ENCODE peak calls at places on chromosomes 6 and 20, in seven cellular contexts. V is left lung, C is cardiac fibroblast, L is H7, A is pancreas, J is tibial nerve, S is skeletal muscle cell. Q is an unnamed sample.

GRCh38 chr20:9334866-9335265 is 179.5 kb upstream of the LAMP5 start:
- DNase-seq in V (no peak), C (no peak), L (no peak), A (no peak), J (no peak), S (no peak), Q (no peak)

GRCh38 chr20:5689451-5689850 is 60.8 kb upstream of the SHLD1 start:
- DNase-seq in V (no peak), C (no peak), L (no peak), A (no peak), J (no peak), S (no peak), Q (no peak)

GRCh38 chr6:17593246-17593645 is 6.9 kb upstream of the FAM8A1 start:
- DNase-seq in V (no peak), C (no peak), L (no peak), A (no peak), J (no peak), S (no peak), Q (no peak)

GRCh38 chr6:33547499-33547898 is 32.6 kb downstream of the BAK1 start:
- DNase-seq in V (no peak), C (no peak), L (no peak), A (no peak), J (no peak), S (no peak), Q (no peak)

GRCh38 chr6:25036461-25036860 is 100.7 kb upstream of the RIPOR2 start:
- DNase-seq in V (no peak), C (no peak), L (no peak), A (no peak), J (no peak), S (no peak), Q (no peak)

GRCh38 chr6:140182819-140183218 is 808.4 kb upstream of the CITED2 start:
- DNase-seq in V (no peak), C (no peak), L (no peak), A (no peak), J (no peak), S (no peak), Q (no peak)

GRCh38 chr20:31718952-31719643 is 3.6 kb downstream of the BCL2L1 start:
- DNase-seq in V (no peak), C (no peak), L (no peak), A (no peak), J (no peak), S (no peak), Q (no peak)

GRCh38 chr6:35275417-35275816 is 15.9 kb downstream of the ZNF76 start:
- DNase-seq in V (no peak), C (no peak), L (no peak), A (no peak), J (no peak), S (no peak), Q (no peak)

GRCh38 chr20:35523298-35523888 is 6.1 kb downstream of the C20orf173 start:
- DNase-seq in V (no peak), C (peak; percentile 22), L (peak; percentile 70), A (no peak), J (no peak), S (no peak), Q (no peak)

GRCh38 chr20:63103402-63104311 is 96.9 kb upstream of the BHLHE23 start:
- DNase-seq in V (peak; percentile 36), C (no peak), L (no peak), A (no peak), J (no peak), S (no peak), Q (no peak)

GRCh38 chr20:54267510-54268003 is 59.7 kb downstream of the PFDN4 start:
- DNase-seq in V (no peak), C (peak; percentile 20), L (no peak), A (peak; percentile 32), J (no peak), S (no peak), Q (no peak)

DNA sequence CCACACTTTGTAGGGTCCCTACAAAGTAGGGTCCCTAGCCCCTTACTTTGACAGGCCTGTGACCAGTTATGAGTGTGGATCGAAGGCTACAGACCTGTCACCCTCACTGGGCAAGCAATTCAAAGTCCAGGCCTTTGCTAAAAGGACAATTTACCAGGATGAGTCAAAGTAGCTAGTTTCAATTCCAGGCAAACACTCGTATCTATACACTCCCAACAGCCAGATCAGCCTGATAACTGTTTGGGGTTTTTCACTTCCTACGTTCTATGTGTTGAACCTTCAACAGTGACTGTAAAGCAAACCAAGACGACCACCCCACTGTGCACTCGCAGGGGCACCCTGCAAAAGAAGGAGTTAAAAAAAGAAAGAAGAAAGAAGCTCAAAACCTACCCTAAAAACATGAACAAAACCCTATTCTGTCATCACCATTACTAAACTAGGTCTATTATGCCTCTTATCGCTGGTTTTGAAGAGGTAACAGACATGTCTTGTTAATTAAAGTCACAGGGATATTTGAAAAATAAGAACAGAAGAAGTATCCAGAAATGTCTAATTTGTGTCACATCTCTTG is 3.2 kb downstream of the GFOD1 start:
- DNase-seq in V (no peak), C (no peak), L (no peak), A (no peak), J (no peak), S (no peak), Q (no peak)
- H3K4me3 ChIP-seq in V (peak overlapping the region; percentile 90), C (peak overlapping the region; percentile 93), L (no peak overlapping the region), A (no peak overlapping the region), J (no peak overlapping the region), S (no peak overlapping the region), Q (peak overlapping the region; percentile 97)

GRCh38 chr20:22402990-22403859 is 181.1 kb downstream of the FOXA2 start:
- DNase-seq in V (no peak), C (peak; percentile 25), L (peak; percentile 16), A (peak; percentile 26), J (no peak), S (no peak), Q (no peak)

GRCh38 chr20:22407237-22408193 is 176.9 kb downstream of the FOXA2 start:
- DNase-seq in V (no peak), C (no peak), L (no peak), A (no peak), J (no peak), S (no peak), Q (no peak)

GRCh38 chr20:22404609-22405170 is 179.7 kb downstream of the FOXA2 start:
- DNase-seq in V (no peak), C (peak; percentile 39), L (no peak), A (no peak), J (no peak), S (no peak), Q (no peak)

GRCh38 chr20:22402550-22402949 is 181.8 kb downstream of the FOXA2 start:
- DNase-seq in V (no peak), C (no peak), L (no peak), A (no peak), J (no peak), S (no peak), Q (no peak)

DNA sequence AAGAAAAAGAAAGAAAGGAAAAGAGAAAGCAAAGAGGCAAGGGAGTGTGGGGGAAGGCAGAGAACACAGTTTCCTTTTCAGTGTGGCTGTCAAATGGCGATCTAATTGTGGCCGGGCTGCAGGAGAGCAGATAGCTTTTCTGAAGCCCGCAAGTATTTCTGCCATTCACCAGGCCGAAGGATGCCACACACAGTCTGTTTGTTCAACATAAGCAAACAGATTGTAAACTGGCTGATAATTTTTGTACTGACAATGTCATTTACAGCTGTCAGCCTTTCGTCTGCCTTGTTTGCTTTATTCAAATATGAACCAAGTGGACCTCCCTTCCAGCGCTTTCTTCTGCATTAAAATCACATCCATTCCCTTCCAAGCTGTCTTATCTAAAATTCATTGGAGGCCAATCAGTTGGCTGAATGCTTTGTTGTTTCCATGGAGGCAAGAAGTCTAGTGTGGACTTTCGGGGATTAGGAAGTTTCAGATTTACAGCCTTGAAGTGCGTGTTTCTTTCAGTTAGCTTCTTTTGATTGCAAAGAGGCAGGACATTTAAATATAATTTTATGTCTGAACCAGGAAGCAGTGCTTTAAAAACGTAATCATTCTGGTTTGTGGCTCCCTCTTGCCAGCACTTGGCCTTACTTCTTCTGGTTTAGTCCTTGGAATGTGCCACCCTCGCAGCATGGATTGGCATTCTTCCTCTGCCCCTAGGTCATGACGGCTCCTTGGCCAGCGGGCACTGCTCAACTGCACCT is 180.3 kb downstream of the FOXA2 start:
- DNase-seq in V (no peak), C (peak; percentile 42), L (no peak), A (peak; percentile 31), J (no peak), S (no peak), Q (no peak)
- H3K4me3 ChIP-seq in V (peak overlapping the region; percentile 17), C (no peak overlapping the region), L (no peak overlapping the region), A (peak overlapping the region; percentile 28), J (peak overlapping the region; percentile 25), S (peak overlapping the region; percentile 29), Q (peak overlapping the region; percentile 40)

DNA sequence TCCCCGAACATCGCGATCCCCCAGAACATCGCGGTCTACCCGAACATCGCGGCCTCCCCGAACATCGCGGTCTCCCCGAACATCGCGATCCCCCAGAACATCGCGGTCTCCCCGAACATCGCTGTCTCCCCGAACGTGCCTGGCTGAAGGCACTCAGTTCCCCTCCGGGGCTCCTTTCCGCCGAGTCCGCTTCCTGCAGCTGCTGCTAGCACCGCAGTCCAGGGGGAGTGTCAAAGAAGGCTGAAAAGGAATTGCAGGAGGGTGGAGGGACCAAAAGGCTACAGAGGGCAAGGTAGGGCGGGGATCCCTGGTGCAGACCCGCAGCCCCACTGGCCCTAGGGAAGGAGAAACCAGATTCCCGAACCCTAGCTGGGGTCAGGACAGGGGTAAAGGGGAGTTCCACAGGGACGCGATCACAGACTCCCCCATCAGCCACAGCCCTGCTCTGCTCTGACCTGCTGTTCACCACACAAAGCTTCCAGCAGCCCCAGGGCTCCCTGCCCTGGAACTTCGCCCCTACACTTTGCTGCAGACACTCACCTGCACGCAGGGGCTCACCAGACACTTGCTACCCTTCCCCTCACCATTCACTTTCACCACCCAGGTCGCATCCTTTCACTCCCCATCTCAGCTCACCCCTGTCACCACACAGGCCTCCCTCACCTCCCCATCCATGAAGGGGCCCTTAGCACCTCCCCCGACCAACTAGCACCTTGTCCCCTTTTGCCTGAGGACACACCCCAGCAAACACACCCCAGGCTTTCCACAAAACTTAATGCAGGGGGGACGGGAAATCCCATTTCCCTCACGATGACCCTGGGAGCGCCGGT is 1.7 kb downstream of the ULBP1 start:
- DNase-seq in V (no peak), C (no peak), L (peak; percentile 77), A (no peak), J (no peak), S (no peak), Q (no peak)
- H3K4me3 ChIP-seq in V (peak overlapping the region; percentile 50), C (peak overlapping the region; percentile 34), L (peak overlapping the region; percentile 47), A (peak overlapping the region; percentile 50), J (peak overlapping the region; percentile 38), S (peak overlapping the region; percentile 62), Q (peak overlapping the region; percentile 57)

GRCh38 chr20:944774-945410 is 28.8 kb upstream of the ANGPT4 start:
- DNase-seq in V (no peak), C (no peak), L (peak; percentile 55), A (no peak), J (no peak), S (no peak), Q (no peak)
- H3K4me3 ChIP-seq in V (no peak overlapping the region), C (no peak overlapping the region), L (no peak overlapping the region), A (no peak overlapping the region), J (no peak overlapping the region), S (no peak overlapping the region), Q (no peak overlapping the region)